ENCODE peak calls at places on chromosome 22, in four cellular contexts. C is iris pigment epithelial cell, W is SW480, R is hepatic stellate cell. A is an unnamed sample.

GRCh38 chr22:36077261-36077660 is 48.6 kb upstream of the RBFOX2 start:
- DNase-seq in C (no peak), W (no peak), R (no peak), A (peak)

GRCh38 chr22:36541831-36542391 is 12.9 kb upstream of the EIF3D start:
- DNase-seq in C (peak), W (peak), R (peak), A (peak)

GRCh38 chr22:46029036-46029435 is 52.1 kb upstream of the WNT7B start:
- DNase-seq in C (no peak), W (no peak), R (no peak), A (no peak)

GRCh38 chr22:41525450-41526225 is 18.6 kb downstream of the POLR3H start:
- DNase-seq in C (no peak), W (no peak), R (no peak), A (no peak)

GRCh38 chr22:48488611-48489456 is 1338.8 kb downstream of the BRD1 start:
- DNase-seq in C (no peak), W (no peak), R (no peak), A (peak)

GRCh38 chr22:50111056-50111455 is 21.2 kb downstream of the MOV10L1 start:
- DNase-seq in C (no peak), W (no peak), R (no peak), A (no peak)

GRCh38 chr22:17920992-17921650 is 103.2 kb downstream of the MICAL3 start:
- DNase-seq in C (no peak), W (no peak), R (no peak), A (peak)

GRCh38 chr22:38347944-38348750 is 30.9 kb upstream of the CSNK1E start:
- DNase-seq in C (no peak), W (peak), R (no peak), A (peak)

GRCh38 chr22:25797891-25798290 is 55.9 kb downstream of the MYO18B start:
- DNase-seq in C (no peak), W (no peak), R (no peak), A (no peak)

GRCh38 chr22:21686634-21687393 is 21.0 kb downstream of the PPIL2 start:
- DNase-seq in C (no peak), W (no peak), R (no peak), A (no peak)

GRCh38 chr22:20014526-20015186 is 2.0 kb downstream of the ARVCF start:
- DNase-seq in C (no peak), W (no peak), R (no peak), A (no peak)

GRCh38 chr22:38718414-38718813 is 12.7 kb downstream of the GTPBP1 start:
- DNase-seq in C (peak), W (peak), R (peak), A (peak)

GRCh38 chr22:38901111-38901641 is 29.2 kb upstream of the CBX6 start:
- DNase-seq in C (no peak), W (no peak), R (no peak), A (no peak)

GRCh38 chr22:35921777-35922176 is 106.8 kb downstream of the RBFOX2 start:
- DNase-seq in C (peak), W (peak), R (peak), A (peak)

GRCh38 chr22:29311468-29312217 is 3.9 kb downstream of the RASL10A start:
- DNase-seq in C (no peak), W (no peak), R (no peak), A (peak)

GRCh38 chr22:44407404-44408226 is 90.4 kb downstream of the RTL6 start:
- DNase-seq in C (no peak), W (no peak), R (no peak), A (no peak)

GRCh38 chr22:37639070-37639760 is at the start of gene SH3BP1:
- DNase-seq in C (no peak), W (peak), R (peak), A (peak)